ENCODE peak calls at places on chromosomes 6 and 20, in six cellular contexts. One of them, this sample, is unnamed.

GRCh38 chr20:43666376-43667328 is at the start of gene MYBL2:
- DNase-seq in GM23248: peak; percentile 86
- DNase-seq in activated CD8-positive, alpha-beta memory T cell treated with anti-CD3 and anti-CD28 coated beads for 1 hour: peak; percentile 47
- DNase-seq in lower leg skin: peak; percentile 25
- DNase-seq in T-helper 2 cell: peak; percentile 62
- DNase-seq in naive thymus-derived CD8-positive, alpha-beta T cell: peak; percentile 78
- DNase-seq in this sample: no peak

GRCh38 chr20:6583134-6583738 is 184.2 kb upstream of the BMP2 start:
- DNase-seq in GM23248: peak; percentile 69
- DNase-seq in activated CD8-positive, alpha-beta memory T cell treated with anti-CD3 and anti-CD28 coated beads for 1 hour: no peak
- DNase-seq in lower leg skin: no peak
- DNase-seq in T-helper 2 cell: no peak
- DNase-seq in naive thymus-derived CD8-positive, alpha-beta T cell: no peak
- DNase-seq in this sample: peak; percentile 18

GRCh38 chr6:1390805-1391511 is 1.6 kb downstream of the FOXF2 start:
- DNase-seq in GM23248: peak; percentile 63
- DNase-seq in activated CD8-positive, alpha-beta memory T cell treated with anti-CD3 and anti-CD28 coated beads for 1 hour: no peak
- DNase-seq in lower leg skin: no peak
- DNase-seq in T-helper 2 cell: no peak
- DNase-seq in naive thymus-derived CD8-positive, alpha-beta T cell: no peak
- DNase-seq in this sample: no peak

GRCh38 chr6:139778113-139778512 is 403.7 kb upstream of the CITED2 start:
- DNase-seq in GM23248: no peak
- DNase-seq in activated CD8-positive, alpha-beta memory T cell treated with anti-CD3 and anti-CD28 coated beads for 1 hour: no peak
- DNase-seq in lower leg skin: no peak
- DNase-seq in T-helper 2 cell: no peak
- DNase-seq in naive thymus-derived CD8-positive, alpha-beta T cell: no peak
- DNase-seq in this sample: no peak

GRCh38 chr6:150435832-150436231 is 67.0 kb downstream of the IYD start:
- DNase-seq in GM23248: no peak
- DNase-seq in activated CD8-positive, alpha-beta memory T cell treated with anti-CD3 and anti-CD28 coated beads for 1 hour: no peak
- DNase-seq in lower leg skin: no peak
- DNase-seq in T-helper 2 cell: no peak
- DNase-seq in naive thymus-derived CD8-positive, alpha-beta T cell: no peak
- DNase-seq in this sample: no peak

GRCh38 chr6:46891396-46891795 is 30.3 kb downstream of the ADGRF5 start:
- DNase-seq in GM23248: no peak
- DNase-seq in activated CD8-positive, alpha-beta memory T cell treated with anti-CD3 and anti-CD28 coated beads for 1 hour: no peak
- DNase-seq in lower leg skin: no peak
- DNase-seq in T-helper 2 cell: no peak
- DNase-seq in naive thymus-derived CD8-positive, alpha-beta T cell: no peak
- DNase-seq in this sample: no peak

GRCh38 chr6:26097268-26097875 is 10.1 kb downstream of the HFE start:
- DNase-seq in GM23248: peak; percentile 83
- DNase-seq in activated CD8-positive, alpha-beta memory T cell treated with anti-CD3 and anti-CD28 coated beads for 1 hour: peak; percentile 38
- DNase-seq in lower leg skin: peak; percentile 52
- DNase-seq in T-helper 2 cell: no peak
- DNase-seq in naive thymus-derived CD8-positive, alpha-beta T cell: peak; percentile 86
- DNase-seq in this sample: peak; percentile 10

GRCh38 chr6:89817481-89817880 is 2.1 kb downstream of the MDN1 start:
- DNase-seq in GM23248: no peak
- DNase-seq in activated CD8-positive, alpha-beta memory T cell treated with anti-CD3 and anti-CD28 coated beads for 1 hour: no peak
- DNase-seq in lower leg skin: no peak
- DNase-seq in T-helper 2 cell: no peak
- DNase-seq in naive thymus-derived CD8-positive, alpha-beta T cell: no peak
- DNase-seq in this sample: no peak

GRCh38 chr6:164283574-164283973 is 869.1 kb downstream of the QKI start:
- DNase-seq in GM23248: no peak
- DNase-seq in activated CD8-positive, alpha-beta memory T cell treated with anti-CD3 and anti-CD28 coated beads for 1 hour: no peak
- DNase-seq in lower leg skin: no peak
- DNase-seq in T-helper 2 cell: no peak
- DNase-seq in naive thymus-derived CD8-positive, alpha-beta T cell: no peak
- DNase-seq in this sample: no peak

GRCh38 chr20:25211273-25211672 is 15.8 kb downstream of the ENTPD6 start:
- DNase-seq in GM23248: no peak
- DNase-seq in activated CD8-positive, alpha-beta memory T cell treated with anti-CD3 and anti-CD28 coated beads for 1 hour: no peak
- DNase-seq in lower leg skin: no peak
- DNase-seq in T-helper 2 cell: no peak
- DNase-seq in naive thymus-derived CD8-positive, alpha-beta T cell: no peak
- DNase-seq in this sample: no peak

GRCh38 chr6:151081658-151082057 is 158.1 kb upstream of the AKAP12 start:
- DNase-seq in GM23248: no peak
- DNase-seq in activated CD8-positive, alpha-beta memory T cell treated with anti-CD3 and anti-CD28 coated beads for 1 hour: no peak
- DNase-seq in lower leg skin: no peak
- DNase-seq in T-helper 2 cell: no peak
- DNase-seq in naive thymus-derived CD8-positive, alpha-beta T cell: no peak
- DNase-seq in this sample: no peak

GRCh38 chr6:149783551-149783950 is 34.0 kb downstream of the PCMT1 start:
- DNase-seq in GM23248: no peak
- DNase-seq in activated CD8-positive, alpha-beta memory T cell treated with anti-CD3 and anti-CD28 coated beads for 1 hour: no peak
- DNase-seq in lower leg skin: no peak
- DNase-seq in T-helper 2 cell: no peak
- DNase-seq in naive thymus-derived CD8-positive, alpha-beta T cell: no peak
- DNase-seq in this sample: no peak

GRCh38 chr6:136079701-136080565 is 170.2 kb downstream of the MTFR2 start:
- DNase-seq in GM23248: no peak
- DNase-seq in activated CD8-positive, alpha-beta memory T cell treated with anti-CD3 and anti-CD28 coated beads for 1 hour: no peak
- DNase-seq in lower leg skin: no peak
- DNase-seq in T-helper 2 cell: no peak
- DNase-seq in naive thymus-derived CD8-positive, alpha-beta T cell: no peak
- DNase-seq in this sample: no peak

GRCh38 chr6:68069921-68070709 is 565.0 kb upstream of the ADGRB3 start:
- DNase-seq in GM23248: no peak
- DNase-seq in activated CD8-positive, alpha-beta memory T cell treated with anti-CD3 and anti-CD28 coated beads for 1 hour: no peak
- DNase-seq in lower leg skin: no peak
- DNase-seq in T-helper 2 cell: no peak
- DNase-seq in naive thymus-derived CD8-positive, alpha-beta T cell: no peak
- DNase-seq in this sample: no peak

GRCh38 chr20:38186788-38187221 is 21.7 kb upstream of the TGM2 start:
- DNase-seq in GM23248: peak; percentile 63
- DNase-seq in activated CD8-positive, alpha-beta memory T cell treated with anti-CD3 and anti-CD28 coated beads for 1 hour: no peak
- DNase-seq in lower leg skin: no peak
- DNase-seq in T-helper 2 cell: no peak
- DNase-seq in naive thymus-derived CD8-positive, alpha-beta T cell: no peak
- DNase-seq in this sample: no peak

GRCh38 chr6:29561618-29562181 is 2.2 kb upstream of the UBD start:
- DNase-seq in GM23248: no peak
- DNase-seq in activated CD8-positive, alpha-beta memory T cell treated with anti-CD3 and anti-CD28 coated beads for 1 hour: no peak
- DNase-seq in lower leg skin: no peak
- DNase-seq in T-helper 2 cell: no peak
- DNase-seq in naive thymus-derived CD8-positive, alpha-beta T cell: no peak
- DNase-seq in this sample: no peak

GRCh38 chr6:16982827-16983226 is 119.0 kb upstream of the STMND1 start:
- DNase-seq in GM23248: peak; percentile 93
- DNase-seq in activated CD8-positive, alpha-beta memory T cell treated with anti-CD3 and anti-CD28 coated beads for 1 hour: no peak
- DNase-seq in lower leg skin: no peak
- DNase-seq in T-helper 2 cell: no peak
- DNase-seq in naive thymus-derived CD8-positive, alpha-beta T cell: no peak
- DNase-seq in this sample: no peak

GRCh38 chr6:147559016-147559415 is 50.5 kb downstream of the SAMD5 start:
- DNase-seq in GM23248: no peak
- DNase-seq in activated CD8-positive, alpha-beta memory T cell treated with anti-CD3 and anti-CD28 coated beads for 1 hour: no peak
- DNase-seq in lower leg skin: no peak
- DNase-seq in T-helper 2 cell: no peak
- DNase-seq in naive thymus-derived CD8-positive, alpha-beta T cell: no peak
- DNase-seq in this sample: no peak